ENCODE peak calls at places on chromosomes 13 and 19, in seven cellular contexts. F, J, B, Z, I, W and G are unnamed samples.

GRCh38 chr19:54608792-54609191 is 15.4 kb downstream of the LILRA1 start:
- DNase-seq in Z (no peak), W (no peak), J (no peak), I (no peak), B (no peak), F (no peak), G (no peak)

GRCh38 chr13:29497137-29497654 is 98.3 kb downstream of the SLC7A1 start:
- DNase-seq in B (no peak), Z (no peak), I (no peak), J (no peak), F (no peak), W (no peak), G (no peak)

GRCh38 chr13:51585234-51585672 is 991 bp downstream of the WDFY2 start:
- DNase-seq in B (no peak), I (no peak), W (no peak), F (no peak), J (no peak), Z (no peak), G (no peak)

GRCh38 chr13:112968380-112968909 is 569 bp upstream of the MCF2L start:
- DNase-seq in Z (peak; percentile 74), F (no peak), W (peak; percentile 91), I (no peak), J (peak; percentile 86), B (peak; percentile 30), G (no peak)

GRCh38 chr19:18009412-18010066 is 1.6 kb downstream of the ARRDC2 start:
- DNase-seq in F (no peak), B (no peak), W (no peak), Z (no peak), I (no peak), J (no peak), G (no peak)

GRCh38 chr13:80753951-80754350 is 413.0 kb upstream of the SPRY2 start:
- DNase-seq in F (no peak), J (no peak), B (no peak), Z (no peak), W (no peak), I (no peak), G (no peak)

GRCh38 chr13:33204130-33204927 is 81.2 kb downstream of the STARD13 start:
- DNase-seq in Z (peak; percentile 78), J (no peak), B (no peak), F (no peak), W (no peak), I (no peak), G (no peak)

GRCh38 chr13:92994056-92994455 is 232.6 kb upstream of the GPC6 start:
- DNase-seq in Z (no peak), W (no peak), F (no peak), J (no peak), I (no peak), B (no peak), G (peak; percentile 23)

GRCh38 chr19:35828694-35829301 is 16.2 kb upstream of the PRODH2 start:
- DNase-seq in Z (no peak), F (no peak), J (no peak), I (peak; percentile 4), W (no peak), B (peak; percentile 27), G (no peak)

GRCh38 chr19:8001651-8001994 is 3.8 kb downstream of the ELAVL1 start:
- DNase-seq in B (no peak), Z (no peak), J (no peak), F (no peak), I (no peak), W (no peak), G (no peak)

GRCh38 chr19:18029617-18030338 is 21.8 kb downstream of the ARRDC2 start:
- DNase-seq in B (no peak), Z (no peak), F (no peak), J (no peak), W (peak; percentile 27), I (no peak), G (no peak)

GRCh38 chr13:112880221-112880641 is 88.8 kb upstream of the MCF2L start:
- DNase-seq in B (no peak), J (no peak), W (no peak), I (no peak), Z (no peak), F (no peak), G (no peak)

GRCh38 chr13:46486270-46486669 is 66.7 kb upstream of the LRCH1 start:
- DNase-seq in Z (no peak), W (no peak), I (no peak), J (no peak), B (no peak), F (no peak), G (no peak)

GRCh38 chr13:80923907-80924306 is 583.0 kb upstream of the SPRY2 start:
- DNase-seq in F (no peak), Z (no peak), W (no peak), B (no peak), J (no peak), I (no peak), G (no peak)

GRCh38 chr19:45508681-45508930 is 1.3 kb downstream of the VASP start:
- DNase-seq in B (no peak), W (no peak), Z (no peak), I (no peak), J (no peak), F (no peak), G (no peak)

GRCh38 chr19:10419200-10419645 is 1.1 kb upstream of the PDE4A start:
- DNase-seq in J (no peak), W (no peak), Z (no peak), I (no peak), F (no peak), B (no peak), G (no peak)

GRCh38 chr19:33804021-33804799 is 7.5 kb downstream of the KCTD15 start:
- DNase-seq in I (no peak), F (no peak), B (no peak), W (no peak), J (no peak), Z (peak; percentile 78), G (peak; percentile 85)

GRCh38 chr19:47094557-47095517 is 18.7 kb downstream of the ZC3H4 start:
- DNase-seq in B (no peak), J (no peak), F (no peak), I (no peak), Z (no peak), W (no peak), G (no peak)

GRCh38 chr13:112651750-112652511 is 37.9 kb upstream of the ATP11A start:
- DNase-seq in Z (no peak), B (no peak), W (no peak), J (no peak), I (no peak), F (no peak), G (no peak)

GRCh38 chr19:41774515-41774980 is 19.2 kb downstream of the CEACAM6 start:
- DNase-seq in Z (no peak), W (peak; percentile 26), J (peak; percentile 97), I (peak; percentile 10), B (no peak), F (no peak), G (peak; percentile 63)

GRCh38 chr19:46648961-46649960 is 11.7 kb downstream of the DACT3 start:
- DNase-seq in I (no peak), W (no peak), F (no peak), Z (no peak), J (no peak), B (no peak), G (no peak)